ENCODE peak calls at places on chromosomes 13 and 19, in six cellular contexts. One of them, this sample, is unnamed.

GRCh38 chr13:95713651-95714050 is 36.7 kb downstream of the DNAJC3 start:
- DNase-seq in mesendoderm: no peak
- DNase-seq in AG04449: no peak
- DNase-seq in fibroblast of the aortic adventitia: no peak
- DNase-seq in ovary: no peak
- DNase-seq in astrocyte of the cerebellum: no peak
- DNase-seq in this sample: peak; percentile 24

GRCh38 chr13:54758795-54759194 is 1730.2 kb downstream of the OLFM4 start:
- DNase-seq in mesendoderm: peak; percentile 50
- DNase-seq in AG04449: no peak
- DNase-seq in fibroblast of the aortic adventitia: no peak
- DNase-seq in ovary: no peak
- DNase-seq in astrocyte of the cerebellum: no peak
- DNase-seq in this sample: no peak

GRCh38 chr19:46787331-46788100 is 878 bp downstream of the SLC1A5 start:
- DNase-seq in mesendoderm: peak; percentile 84
- DNase-seq in AG04449: no peak
- DNase-seq in fibroblast of the aortic adventitia: peak; percentile 82
- DNase-seq in ovary: peak; percentile 80
- DNase-seq in astrocyte of the cerebellum: no peak
- DNase-seq in this sample: peak; percentile 76

GRCh38 chr13:80577285-80577684 is 236.4 kb upstream of the SPRY2 start:
- DNase-seq in mesendoderm: peak; percentile 27
- DNase-seq in AG04449: no peak
- DNase-seq in fibroblast of the aortic adventitia: no peak
- DNase-seq in ovary: no peak
- DNase-seq in astrocyte of the cerebellum: no peak
- DNase-seq in this sample: no peak

GRCh38 chr19:49588370-49589122 is 2.4 kb upstream of the PRR12 start:
- DNase-seq in mesendoderm: no peak
- DNase-seq in AG04449: no peak
- DNase-seq in fibroblast of the aortic adventitia: no peak
- DNase-seq in ovary: peak; percentile 48
- DNase-seq in astrocyte of the cerebellum: no peak
- DNase-seq in this sample: no peak

GRCh38 chr19:23904406-23904805 is 10.3 kb upstream of the ZNF726 start:
- DNase-seq in mesendoderm: no peak
- DNase-seq in AG04449: no peak
- DNase-seq in fibroblast of the aortic adventitia: no peak
- DNase-seq in ovary: no peak
- DNase-seq in astrocyte of the cerebellum: no peak
- DNase-seq in this sample: no peak

GRCh38 chr19:5452594-5453565 is 2.3 kb upstream of the ZNRF4 start:
- DNase-seq in mesendoderm: peak; percentile 31
- DNase-seq in AG04449: no peak
- DNase-seq in fibroblast of the aortic adventitia: no peak
- DNase-seq in ovary: no peak
- DNase-seq in astrocyte of the cerebellum: no peak
- DNase-seq in this sample: peak; percentile 8

GRCh38 chr19:9075064-9075964 is 11.5 kb upstream of the OR1M1 start:
- DNase-seq in mesendoderm: peak; percentile 95
- DNase-seq in AG04449: peak; percentile 65
- DNase-seq in fibroblast of the aortic adventitia: peak; percentile 85
- DNase-seq in ovary: peak; percentile 83
- DNase-seq in astrocyte of the cerebellum: peak; percentile 99
- DNase-seq in this sample: peak; percentile 69

GRCh38 chr13:99892866-99893504 is 78.6 kb downstream of the ZIC5 start:
- DNase-seq in mesendoderm: no peak
- DNase-seq in AG04449: no peak
- DNase-seq in fibroblast of the aortic adventitia: no peak
- DNase-seq in ovary: no peak
- DNase-seq in astrocyte of the cerebellum: no peak
- DNase-seq in this sample: no peak

GRCh38 chr19:46849610-46850009 is 1.0 kb downstream of the AP2S1 start:
- DNase-seq in mesendoderm: peak; percentile 55
- DNase-seq in AG04449: no peak
- DNase-seq in fibroblast of the aortic adventitia: peak; percentile 10
- DNase-seq in ovary: peak; percentile 36
- DNase-seq in astrocyte of the cerebellum: no peak
- DNase-seq in this sample: no peak

GRCh38 chr13:20090349-20090748 is 70.5 kb downstream of the GJA3 start:
- DNase-seq in mesendoderm: no peak
- DNase-seq in AG04449: no peak
- DNase-seq in fibroblast of the aortic adventitia: peak; percentile 15
- DNase-seq in ovary: no peak
- DNase-seq in astrocyte of the cerebellum: no peak
- DNase-seq in this sample: no peak

GRCh38 chr19:1277061-1277460 is 1.7 kb downstream of the FAM174C start:
- DNase-seq in mesendoderm: no peak
- DNase-seq in AG04449: no peak
- DNase-seq in fibroblast of the aortic adventitia: no peak
- DNase-seq in ovary: no peak
- DNase-seq in astrocyte of the cerebellum: no peak
- DNase-seq in this sample: no peak

GRCh38 chr13:108033800-108034707 is 181.3 kb downstream of the LIG4 start:
- DNase-seq in mesendoderm: no peak
- DNase-seq in AG04449: no peak
- DNase-seq in fibroblast of the aortic adventitia: no peak
- DNase-seq in ovary: no peak
- DNase-seq in astrocyte of the cerebellum: no peak
- DNase-seq in this sample: no peak

GRCh38 chr13:74151859-74152258 is 17.7 kb upstream of the KLF12 start:
- DNase-seq in mesendoderm: no peak
- DNase-seq in AG04449: no peak
- DNase-seq in fibroblast of the aortic adventitia: no peak
- DNase-seq in ovary: no peak
- DNase-seq in astrocyte of the cerebellum: no peak
- DNase-seq in this sample: no peak

GRCh38 chr19:56927294-56927693 is 86.8 kb upstream of the PEG3 start:
- DNase-seq in mesendoderm: no peak
- DNase-seq in AG04449: no peak
- DNase-seq in fibroblast of the aortic adventitia: no peak
- DNase-seq in ovary: no peak
- DNase-seq in astrocyte of the cerebellum: no peak
- DNase-seq in this sample: no peak

GRCh38 chr13:90686438-90686837 is 661.0 kb upstream of the MIR17HG start:
- DNase-seq in mesendoderm: no peak
- DNase-seq in AG04449: no peak
- DNase-seq in fibroblast of the aortic adventitia: peak; percentile 79
- DNase-seq in ovary: no peak
- DNase-seq in astrocyte of the cerebellum: peak; percentile 9
- DNase-seq in this sample: peak; percentile 88

GRCh38 chr19:41323430-41324125 is 13.6 kb downstream of the CCDC97 start:
- DNase-seq in mesendoderm: peak; percentile 90
- DNase-seq in AG04449: peak; percentile 86
- DNase-seq in fibroblast of the aortic adventitia: peak; percentile 96
- DNase-seq in ovary: peak; percentile 92
- DNase-seq in astrocyte of the cerebellum: peak; percentile 96
- DNase-seq in this sample: peak; percentile 97

GRCh38 chr13:46172531-46172991 is 9.4 kb downstream of the LCP1 start:
- DNase-seq in mesendoderm: peak; percentile 26
- DNase-seq in AG04449: no peak
- DNase-seq in fibroblast of the aortic adventitia: no peak
- DNase-seq in ovary: no peak
- DNase-seq in astrocyte of the cerebellum: no peak
- DNase-seq in this sample: no peak

DNA sequence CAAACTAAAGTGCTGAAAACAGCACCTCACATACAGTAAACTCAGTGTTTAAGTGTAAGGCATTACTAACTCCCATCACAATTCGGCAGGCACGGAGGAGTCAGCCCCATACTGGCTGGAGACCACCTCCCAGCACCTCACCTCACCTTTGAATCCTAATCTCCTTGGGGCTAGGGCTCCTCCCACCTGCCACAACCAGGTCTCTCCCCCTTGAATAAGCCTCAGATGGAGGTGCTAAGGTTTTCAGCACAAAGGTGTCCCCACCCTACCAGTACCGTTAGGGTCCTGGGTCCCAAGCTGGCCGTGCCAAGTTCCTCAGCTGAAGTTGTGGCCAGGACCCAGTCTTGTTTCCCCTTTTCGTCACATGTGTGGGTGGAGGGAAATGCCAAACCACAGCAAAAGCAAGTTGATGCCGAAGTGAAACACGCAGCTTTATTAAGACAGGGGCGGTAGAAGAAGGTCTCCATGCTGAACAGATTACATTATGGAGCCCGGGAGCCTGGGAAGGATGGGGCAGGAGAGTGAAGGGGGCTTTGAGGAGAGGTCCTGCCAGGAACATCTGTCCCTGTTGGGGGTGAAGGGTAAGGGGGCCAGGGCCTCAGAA is at the start of gene IGFLR1:
- DNase-seq in mesendoderm: no peak
- DNase-seq in AG04449: no peak
- DNase-seq in fibroblast of the aortic adventitia: no peak
- DNase-seq in ovary: no peak
- DNase-seq in astrocyte of the cerebellum: no peak
- DNase-seq in this sample: no peak
- H3K4me3 ChIP-seq in mesendoderm: no peak within 1 kb of the TSS
- H3K4me3 ChIP-seq in AG04449: peak within 1 kb of the TSS; percentile 69
- H3K4me3 ChIP-seq in fibroblast of the aortic adventitia: no peak within 1 kb of the TSS
- H3K4me3 ChIP-seq in ovary: no peak within 1 kb of the TSS
- H3K4me3 ChIP-seq in astrocyte of the cerebellum: no peak within 1 kb of the TSS
- H3K4me3 ChIP-seq in this sample: no peak within 1 kb of the TSS

GRCh38 chr19:17528610-17529009 is 17.2 kb downstream of the PGLS start:
- DNase-seq in mesendoderm: no peak
- DNase-seq in AG04449: no peak
- DNase-seq in fibroblast of the aortic adventitia: no peak
- DNase-seq in ovary: no peak
- DNase-seq in astrocyte of the cerebellum: no peak
- DNase-seq in this sample: no peak
- H3K4me3 ChIP-seq in mesendoderm: no peak overlapping the region
- H3K4me3 ChIP-seq in AG04449: no peak overlapping the region
- H3K4me3 ChIP-seq in fibroblast of the aortic adventitia: no peak overlapping the region
- H3K4me3 ChIP-seq in ovary: no peak overlapping the region
- H3K4me3 ChIP-seq in astrocyte of the cerebellum: no peak overlapping the region
- H3K4me3 ChIP-seq in this sample: no peak overlapping the region

GRCh38 chr19:51692065-51692915 is 840 bp upstream of the SPACA6 start:
- DNase-seq in mesendoderm: no peak
- DNase-seq in AG04449: no peak
- DNase-seq in fibroblast of the aortic adventitia: no peak
- DNase-seq in ovary: peak; percentile 56
- DNase-seq in astrocyte of the cerebellum: no peak
- DNase-seq in this sample: no peak
- H3K4me3 ChIP-seq in mesendoderm: no peak overlapping the region
- H3K4me3 ChIP-seq in AG04449: peak overlapping the region; percentile 96
- H3K4me3 ChIP-seq in fibroblast of the aortic adventitia: peak overlapping the region; percentile 97
- H3K4me3 ChIP-seq in ovary: peak overlapping the region; percentile 95
- H3K4me3 ChIP-seq in astrocyte of the cerebellum: peak overlapping the region; percentile 96
- H3K4me3 ChIP-seq in this sample: peak overlapping the region; percentile 98

GRCh38 chr13:113210834-113211233 is 1.4 kb downstream of the CUL4A start:
- DNase-seq in mesendoderm: no peak
- DNase-seq in AG04449: no peak
- DNase-seq in fibroblast of the aortic adventitia: no peak
- DNase-seq in ovary: no peak
- DNase-seq in astrocyte of the cerebellum: no peak
- DNase-seq in this sample: no peak
- H3K4me3 ChIP-seq in mesendoderm: no peak overlapping the region
- H3K4me3 ChIP-seq in AG04449: peak overlapping the region; percentile 13
- H3K4me3 ChIP-seq in fibroblast of the aortic adventitia: peak overlapping the region; percentile 38
- H3K4me3 ChIP-seq in ovary: no peak overlapping the region
- H3K4me3 ChIP-seq in astrocyte of the cerebellum: peak overlapping the region; percentile 92
- H3K4me3 ChIP-seq in this sample: peak overlapping the region; percentile 67

GRCh38 chr13:109415057-109415456 is 371.3 kb downstream of the IRS2 start:
- DNase-seq in mesendoderm: no peak
- DNase-seq in AG04449: no peak
- DNase-seq in fibroblast of the aortic adventitia: no peak
- DNase-seq in ovary: no peak
- DNase-seq in astrocyte of the cerebellum: no peak
- DNase-seq in this sample: peak; percentile 25
- H3K4me3 ChIP-seq in mesendoderm: no peak overlapping the region
- H3K4me3 ChIP-seq in AG04449: no peak overlapping the region
- H3K4me3 ChIP-seq in fibroblast of the aortic adventitia: no peak overlapping the region
- H3K4me3 ChIP-seq in ovary: no peak overlapping the region
- H3K4me3 ChIP-seq in astrocyte of the cerebellum: no peak overlapping the region
- H3K4me3 ChIP-seq in this sample: no peak overlapping the region

DNA sequence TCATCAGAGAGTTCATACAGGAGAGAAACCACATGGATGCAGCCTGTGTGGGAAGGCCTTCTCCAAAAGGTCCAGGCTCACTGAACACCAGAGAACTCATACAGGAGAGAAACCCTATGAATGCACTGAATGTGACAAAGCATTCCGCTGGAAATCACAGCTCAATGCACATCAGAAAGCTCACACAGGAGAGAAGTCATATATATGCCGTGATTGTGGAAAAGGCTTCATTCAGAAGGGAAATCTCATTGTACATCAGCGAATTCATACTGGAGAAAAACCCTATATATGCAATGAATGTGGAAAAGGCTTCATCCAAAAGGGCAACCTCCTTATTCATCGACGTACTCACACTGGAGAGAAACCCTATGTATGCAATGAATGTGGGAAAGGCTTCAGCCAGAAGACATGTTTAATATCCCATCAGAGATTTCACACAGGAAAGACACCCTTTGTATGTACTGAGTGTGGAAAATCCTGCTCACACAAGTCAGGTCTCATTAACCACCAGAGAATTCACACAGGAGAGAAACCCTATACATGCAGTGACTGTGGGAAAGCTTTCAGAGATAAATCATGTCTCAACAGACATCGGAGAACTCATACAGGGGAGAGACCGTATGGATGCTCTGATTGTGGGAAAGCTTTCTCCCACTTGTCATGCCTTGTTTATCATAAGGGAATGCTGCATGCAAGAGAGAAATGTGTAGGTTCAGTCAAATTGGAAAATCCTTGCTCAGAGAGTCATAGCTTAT is 17.7 kb downstream of the ZNF613 start:
- DNase-seq in mesendoderm: peak; percentile 44
- DNase-seq in AG04449: no peak
- DNase-seq in fibroblast of the aortic adventitia: no peak
- DNase-seq in ovary: no peak
- DNase-seq in astrocyte of the cerebellum: no peak
- DNase-seq in this sample: no peak
- H3K4me3 ChIP-seq in mesendoderm: peak overlapping the region; percentile 34
- H3K4me3 ChIP-seq in AG04449: no peak overlapping the region
- H3K4me3 ChIP-seq in fibroblast of the aortic adventitia: no peak overlapping the region
- H3K4me3 ChIP-seq in ovary: no peak overlapping the region
- H3K4me3 ChIP-seq in astrocyte of the cerebellum: no peak overlapping the region
- H3K4me3 ChIP-seq in this sample: no peak overlapping the region